ENCODE peak calls at places on chromosomes 2 and 18, in eight cellular contexts. X is foreskin keratinocyte, M is neural progenitor cell, R is PC-3, Z is gastrocnemius medialis, F is transverse colon, C is HCT116, Y is right cardiac atrium. L is an unnamed sample.

GRCh38 chr2:144659731-144660275 is 139.9 kb upstream of the ZEB2 start:
- DNase-seq in Y (no peak), R (peak), F (no peak), M (no peak), C (peak), Z (peak), X (peak), L (no peak)

GRCh38 chr2:233037078-233037477 is 4.6 kb downstream of the NEU2 start:
- DNase-seq in Y (no peak), C (no peak), M (no peak), F (no peak), X (peak), R (peak), Z (no peak), L (no peak)

GRCh38 chr2:168185583-168186274 is 61.7 kb downstream of the STK39 start:
- DNase-seq in Y (no peak), M (peak), Z (no peak), C (no peak), X (no peak), R (peak), F (no peak), L (no peak)

GRCh38 chr2:105806994-105807393 is 62.3 kb downstream of the NCK2 start:
- DNase-seq in C (no peak), X (no peak), Y (no peak), Z (no peak), M (peak), F (no peak), R (no peak), L (peak)

GRCh38 chr2:65402780-65403528 is 29.4 kb downstream of the SPRED2 start:
- DNase-seq in F (no peak), R (no peak), Z (no peak), Y (no peak), X (no peak), M (no peak), C (no peak), L (no peak)

GRCh38 chr18:55748227-55748738 is 160.3 kb upstream of the TCF4 start:
- DNase-seq in R (no peak), Z (no peak), Y (no peak), M (no peak), F (no peak), X (no peak), C (no peak), L (peak)

GRCh38 chr2:9770308-9771100 is 72.8 kb upstream of the TAF1B start:
- DNase-seq in Z (peak), X (peak), Y (peak), F (peak), C (peak), R (peak), M (peak), L (peak)

GRCh38 chr2:70557171-70557838 is 3.7 kb upstream of the TGFA start:
- DNase-seq in Y (no peak), C (no peak), X (peak), R (peak), Z (no peak), F (peak), M (no peak), L (peak)

GRCh38 chr18:58572181-58572580 is 56.7 kb downstream of the ALPK2 start:
- DNase-seq in X (peak), F (peak), Z (no peak), Y (no peak), M (no peak), C (no peak), R (peak), L (no peak)

GRCh38 chr2:119860924-119861323 is 101.2 kb downstream of the PTPN4 start:
- DNase-seq in R (no peak), X (no peak), Z (no peak), Y (no peak), M (no peak), C (no peak), F (no peak), L (no peak)

DNA sequence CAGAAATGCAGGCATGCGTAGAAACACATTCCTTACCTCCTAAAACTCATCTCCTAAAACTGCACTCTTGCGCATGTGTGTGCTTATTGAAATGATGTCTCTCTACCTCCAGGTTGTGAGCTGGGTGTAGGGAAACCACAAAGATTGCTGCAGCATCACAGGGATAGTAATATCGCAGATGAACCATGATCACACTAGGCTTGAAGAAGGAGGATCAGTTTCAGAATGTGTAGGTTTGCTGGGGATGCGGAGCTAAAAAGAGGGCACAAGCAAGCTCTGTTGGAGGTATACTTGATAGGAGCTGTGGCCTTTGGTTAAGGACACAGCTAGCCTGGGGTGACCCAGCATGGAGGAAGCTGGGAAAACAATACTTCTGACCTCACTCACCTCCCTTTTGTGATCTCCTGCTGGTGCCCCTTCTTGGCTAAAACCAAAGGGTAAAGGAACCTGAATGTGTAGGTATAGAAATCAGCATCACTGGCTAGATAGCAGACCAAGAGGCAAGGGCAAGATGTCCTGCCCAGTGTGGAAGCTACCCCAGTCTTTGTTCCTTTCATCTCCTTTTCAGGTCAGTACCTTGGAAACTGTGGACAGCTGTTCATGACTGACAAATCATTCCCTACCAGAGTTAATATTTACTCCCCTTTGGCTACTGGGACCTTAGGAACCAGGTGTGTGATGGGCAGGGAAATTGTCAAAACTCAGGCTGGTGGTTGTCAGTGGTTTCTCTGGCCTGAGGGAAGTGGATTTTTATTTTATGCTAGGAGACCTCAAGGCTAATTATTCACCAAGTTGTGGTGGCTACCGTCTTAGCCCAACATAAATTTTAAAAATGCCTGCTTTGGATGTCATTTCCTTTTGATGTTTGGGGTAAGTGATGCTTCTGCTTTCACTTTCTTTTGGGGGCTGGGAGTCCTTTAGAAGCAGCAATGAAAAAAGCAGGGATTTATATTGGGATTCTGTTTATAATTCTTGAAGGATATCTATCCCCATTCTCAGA is 119.0 kb downstream of the SETBP1 start:
- DNase-seq in Y (no peak), F (no peak), M (no peak), Z (no peak), R (no peak), C (no peak), X (no peak), L (peak)
- H3K27ac ChIP-seq in Y (no peak), F (no peak), M (no peak), Z (peak), R (no peak), C (no peak), X (no peak), L (no peak)

DNA sequence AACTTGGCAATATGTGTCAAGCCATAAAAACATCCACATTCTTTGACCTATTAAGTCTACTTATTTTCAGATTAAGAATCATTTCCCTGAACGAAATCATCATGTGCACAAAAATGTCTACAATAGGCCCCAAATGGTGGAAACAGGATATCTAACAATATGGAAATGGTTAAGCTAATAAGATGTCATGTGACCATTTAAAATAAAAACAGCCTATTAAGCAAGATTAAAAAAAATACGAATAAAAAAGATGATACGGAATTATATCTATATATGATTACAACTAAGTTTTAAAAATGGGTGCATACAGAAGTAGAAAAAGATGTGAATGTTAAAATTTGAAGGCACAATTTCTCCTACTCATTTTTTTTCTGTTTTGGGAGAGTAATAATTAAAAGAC is 118.6 kb upstream of the ACVR1C start:
- DNase-seq in M (no peak), Z (no peak), X (no peak), R (no peak), C (no peak), Y (no peak), F (no peak), L (no peak)
- H3K27ac ChIP-seq in M (no peak), Z (no peak), X (no peak), R (no peak), C (no peak), Y (no peak), F (no peak), L (no peak)

GRCh38 chr18:12231986-12232385 is 22.2 kb upstream of the CIDEA start:
- DNase-seq in Z (no peak), Y (no peak), C (no peak), M (no peak), R (no peak), X (no peak), F (no peak), L (no peak)
- H3K27ac ChIP-seq in Z (no peak), Y (no peak), C (no peak), M (no peak), R (no peak), X (no peak), F (no peak), L (no peak)

DNA sequence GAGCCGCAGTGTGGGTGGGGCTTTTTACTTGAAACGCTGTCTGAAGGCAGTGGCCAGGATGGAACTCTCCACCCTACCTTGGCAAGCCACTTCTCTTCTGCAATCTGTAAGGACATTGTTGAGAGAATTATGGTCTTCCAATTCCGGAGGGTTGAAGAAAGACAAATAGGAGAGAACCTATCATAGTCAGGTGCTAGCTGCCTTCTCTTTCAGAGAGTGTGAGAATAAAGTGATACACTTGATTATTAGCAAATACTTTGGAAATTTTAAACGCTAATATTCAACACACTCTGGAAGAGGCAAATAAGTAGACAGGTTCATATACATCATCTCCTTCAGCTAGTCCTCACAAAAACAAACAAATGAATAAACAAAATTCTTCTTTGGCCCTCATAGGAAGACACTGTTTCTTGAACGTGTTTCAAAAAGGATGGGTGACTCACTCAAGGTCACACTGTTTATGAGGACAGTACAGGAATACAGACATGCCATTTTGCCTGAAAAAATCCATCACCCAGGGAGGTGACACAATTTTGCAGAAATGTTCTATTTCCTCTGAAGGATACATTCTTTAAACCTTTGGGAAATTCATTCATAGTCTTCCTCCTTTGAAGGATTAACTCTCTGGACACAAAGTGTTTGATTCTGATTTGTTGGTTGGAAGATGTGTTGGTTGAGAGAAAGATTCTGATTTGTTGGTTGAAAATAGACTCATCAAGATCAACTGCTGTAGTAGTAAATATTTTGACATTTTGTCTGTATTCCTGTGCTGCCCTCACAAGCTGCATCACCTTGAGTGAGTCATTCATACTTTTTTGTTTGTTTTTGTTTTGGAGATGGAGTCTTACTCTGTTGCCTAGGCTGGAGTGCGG is 2.2 kb upstream of the IL1RN start:
- DNase-seq in Z (no peak), F (no peak), R (peak), M (no peak), X (no peak), Y (no peak), C (no peak), L (no peak)
- H3K27ac ChIP-seq in Z (no peak), F (no peak), R (peak), M (no peak), X (peak), Y (no peak), C (no peak), L (no peak)

DNA sequence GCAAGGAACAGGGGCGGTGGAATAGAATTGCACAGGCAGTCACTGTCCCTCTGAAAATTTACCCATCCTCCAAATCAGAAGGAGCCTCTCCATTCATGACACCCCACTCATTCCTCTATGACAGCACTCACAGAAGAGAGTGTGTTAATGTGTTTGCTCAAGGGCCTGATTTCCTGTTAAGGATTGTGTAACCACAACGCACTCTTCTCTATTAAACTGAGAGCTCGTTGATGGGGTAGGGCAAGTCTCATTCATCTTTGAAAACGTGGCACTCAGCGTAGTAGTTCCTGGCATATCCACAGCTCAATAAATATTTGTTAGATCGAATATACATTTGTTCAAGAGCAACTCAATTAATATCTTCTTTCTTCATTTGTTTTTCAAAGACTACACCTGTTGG is 106.4 kb downstream of the VAPA start:
- DNase-seq in R (peak), X (peak), M (no peak), Y (no peak), Z (no peak), F (no peak), C (no peak), L (peak)
- H3K27ac ChIP-seq in R (no peak), X (no peak), M (no peak), Y (no peak), Z (no peak), F (no peak), C (no peak), L (no peak)